ENCODE peak calls at places on chromosomes 6 and 20, in four cellular contexts. W is tibial nerve, V is spleen, Q is mammary epithelial cell. L is an unnamed sample. For H3K4me1, the result is how much of the 10 kb centered on the place peaks cover.

GRCh38 chr20:59222982-59223610 is 59.5 kb downstream of the ZNF831 start:
- DNase-seq in Q (no peak), W (no peak), V (no peak), L (no peak)

GRCh38 chr6:3193102-3193837 is 34.2 kb downstream of the TUBB2B start:
- DNase-seq in W (no peak), Q (no peak), V (no peak), L (no peak)

GRCh38 chr6:70547313-70547712 is 19.4 kb upstream of the SDHAF4 start:
- DNase-seq in V (no peak), W (no peak), Q (no peak), L (no peak)

GRCh38 chr6:22888147-22888831 is 318.9 kb downstream of the HDGFL1 start:
- DNase-seq in Q (peak), W (no peak), V (no peak), L (no peak)

GRCh38 chr6:155432293-155432692 is 23.3 kb downstream of the NOX3 start:
- DNase-seq in W (no peak), Q (no peak), V (no peak), L (no peak)

GRCh38 chr20:50915424-50915823 is 15.8 kb downstream of the ADNP start:
- DNase-seq in W (no peak), Q (peak), V (no peak), L (no peak)

GRCh38 chr6:55180258-55180657 is 5.9 kb downstream of the HCRTR2 start:
- DNase-seq in V (no peak), Q (no peak), W (no peak), L (no peak)

GRCh38 chr6:40389176-40389767 is 197.9 kb downstream of the LRFN2 start:
- DNase-seq in V (no peak), W (no peak), Q (no peak), L (no peak)

GRCh38 chr6:124436803-124437202 is 525.4 kb upstream of the RNF217 start:
- DNase-seq in Q (no peak), W (no peak), V (no peak), L (no peak)

GRCh38 chr6:90369651-90370050 is 73.0 kb upstream of the BACH2 start:
- DNase-seq in W (no peak), Q (no peak), V (no peak), L (no peak)

GRCh38 chr6:6546318-6547110 is 42.0 kb upstream of the LY86 start:
- DNase-seq in V (peak), W (peak), Q (peak), L (peak)

GRCh38 chr20:54554006-54554405 is 78.6 kb downstream of the DOK5 start:
- DNase-seq in V (no peak), Q (no peak), W (no peak), L (no peak)

DNA sequence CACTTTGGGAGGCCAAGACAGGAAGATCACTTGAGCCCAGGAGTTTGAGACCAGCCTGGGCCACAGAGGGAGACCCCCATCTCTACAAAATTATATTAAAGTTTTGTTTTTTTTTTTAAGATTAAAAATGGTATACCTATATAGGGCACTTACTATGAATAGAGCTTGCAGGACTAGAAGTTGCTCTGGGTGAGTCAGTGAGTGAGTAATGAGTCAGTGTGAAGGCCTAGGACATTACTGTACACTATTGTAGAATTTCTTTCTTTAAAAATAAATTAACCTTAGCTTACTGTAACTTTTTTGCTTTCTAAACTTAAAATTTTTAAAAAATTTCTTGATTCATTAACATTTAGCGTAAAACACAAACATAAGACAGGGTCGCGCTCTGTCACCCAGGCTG is 29.7 kb downstream of the STK35 start:
- DNase-seq in W (no peak), V (no peak), Q (peak), L (no peak)
- H3K4me1 ChIP-seq in W (under half), V (under half), Q (under half), L (half or more)

GRCh38 chr20:32810941-32811340 is 8.8 kb upstream of the MAPRE1 start:
- DNase-seq in W (no peak), Q (no peak), V (no peak), L (no peak)
- H3K27ac ChIP-seq in W (no peak), Q (no peak), V (no peak), L (no peak)

DNA sequence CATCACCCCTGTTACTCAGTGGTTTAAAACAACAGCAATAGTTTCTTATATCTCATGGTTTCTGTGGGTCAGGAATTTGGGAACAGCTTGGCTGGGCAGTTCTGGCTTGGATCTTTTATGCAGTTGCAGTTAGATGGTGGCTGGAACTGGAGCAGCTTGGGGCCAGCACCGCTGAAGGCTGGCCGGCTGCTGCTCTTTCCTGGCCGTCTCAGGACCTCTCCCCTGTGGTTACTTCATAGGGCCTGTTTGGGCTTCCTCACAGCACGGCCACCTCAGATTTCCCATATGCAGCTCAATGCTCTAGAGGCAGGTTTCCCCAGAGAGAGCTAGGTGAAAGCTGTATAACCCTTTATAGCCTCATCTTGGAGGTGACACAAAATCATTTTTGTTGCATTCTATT is 15.6 kb downstream of the PKIG start:
- DNase-seq in V (no peak), W (no peak), Q (no peak), L (no peak)
- H3K4me3 ChIP-seq in V (no peak), W (no peak), Q (no peak), L (peak)

DNA sequence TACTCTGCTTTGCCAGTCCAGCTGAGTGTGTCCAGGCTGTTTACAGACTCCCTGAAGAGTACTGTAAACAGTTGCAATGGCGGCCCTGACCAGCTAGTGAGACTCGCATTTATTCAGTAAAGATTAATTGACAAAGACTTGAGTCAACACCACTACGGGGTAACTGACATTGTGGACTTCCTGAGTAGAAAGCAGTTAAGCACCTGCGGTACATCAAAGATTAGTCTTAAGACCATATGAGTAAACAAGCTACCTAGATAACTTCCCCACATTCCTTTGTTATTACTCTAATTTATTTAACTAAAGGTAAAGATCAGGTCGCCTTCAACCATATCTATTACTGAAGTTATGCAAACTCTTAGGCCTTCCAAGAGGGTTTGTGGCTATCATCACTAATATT is 12.6 kb downstream of the VPS52 start:
- DNase-seq in Q (peak), V (no peak), W (no peak), L (no peak)
- H3K4me1 ChIP-seq in Q (under half), V (under half), W (under half), L (under half)

DNA sequence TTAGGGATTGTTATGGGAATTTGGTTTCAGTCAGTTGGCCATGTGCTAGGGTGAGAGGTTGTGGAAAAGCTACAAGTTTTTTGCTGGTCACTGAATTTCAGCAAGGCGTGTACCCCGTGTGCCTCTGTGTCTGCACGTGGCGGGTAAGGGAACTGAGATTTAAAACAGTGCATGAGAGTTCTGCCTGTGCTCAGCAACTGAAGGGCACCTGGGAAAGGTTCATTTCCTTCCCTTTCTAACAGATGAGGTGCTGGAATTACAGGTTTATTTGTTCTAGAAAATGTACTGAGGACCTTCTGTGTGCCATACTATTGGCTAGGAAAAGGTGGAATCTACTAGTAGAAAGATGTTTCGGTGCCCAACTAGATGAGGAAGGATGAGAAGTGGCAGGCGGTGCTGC is 84.5 kb downstream of the ASXL1 start:
- DNase-seq in W (no peak), Q (no peak), V (no peak), L (no peak)
- H3K27ac ChIP-seq in W (no peak), Q (no peak), V (no peak), L (no peak)

GRCh38 chr20:57619053-57619831 is 984 bp downstream of the ZBP1 start:
- DNase-seq in W (no peak), V (peak), Q (no peak), L (peak)

GRCh38 chr20:57620999-57621398 is 773 bp upstream of the ZBP1 start:
- DNase-seq in Q (no peak), V (peak), W (no peak), L (no peak)

GRCh38 chr20:57621426-57622200 is 1.4 kb upstream of the ZBP1 start:
- DNase-seq in Q (peak), W (no peak), V (no peak), L (no peak)

GRCh38 chr20:57618766-57619052 is 1.5 kb downstream of the ZBP1 start:
- DNase-seq in V (no peak), W (no peak), Q (no peak), L (no peak)

GRCh38 chr20:57620274-57620990 is at the start of gene ZBP1:
- DNase-seq in W (no peak), V (peak), Q (no peak), L (no peak)
- H3K4me3 ChIP-seq in W (no peak), V (peak), Q (no peak), L (peak)

GRCh38 chr6:20200761-20201160 is 11.5 kb downstream of the MBOAT1 start:
- DNase-seq in Q (no peak), W (no peak), V (no peak), L (no peak)
- H3K4me1 ChIP-seq in Q (under half), W (under half), V (under half), L (half or more)

DNA sequence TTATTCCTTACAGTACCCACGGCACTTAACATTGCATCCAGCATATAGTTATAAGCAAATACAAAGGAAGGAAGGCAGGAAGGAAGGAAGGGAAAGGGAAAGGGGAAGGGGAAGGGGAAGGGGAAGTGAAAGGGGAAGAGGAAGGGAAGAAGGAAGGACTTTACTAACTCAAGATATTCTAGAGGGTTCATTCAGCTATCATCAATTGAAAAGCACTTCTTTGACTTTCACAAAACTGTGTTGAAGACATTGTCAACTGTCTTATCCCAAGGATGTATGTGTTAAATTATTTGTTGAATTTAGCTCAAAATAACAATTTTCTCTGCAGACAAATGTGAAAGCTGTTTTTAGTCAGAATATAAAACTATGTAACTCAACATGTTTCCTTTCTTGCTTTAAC is 87.7 kb downstream of the EPM2A start:
- DNase-seq in V (no peak), W (no peak), Q (no peak), L (no peak)
- H3K27ac ChIP-seq in V (no peak), W (no peak), Q (no peak), L (no peak)